ENCODE peak calls at places on chromosomes 12 and 14, in nine cellular contexts. A is KBM-7, C is anterior cingulate cortex, V is LHCN-M2, H is mucosa of gallbladder, Q is GOT3, T is cardiac muscle cell, G is HepG2, J is posterior cingulate gyrus. X is an unnamed sample.

GRCh38 chr14:81220767-81221578 is at the start of gene GTF2A1:
- DNase-seq in A (peak; percentile 95), C (peak; percentile 99), V (peak; percentile 94), H (peak; percentile 95), Q (peak; percentile 68), T (peak; percentile 98), G (peak; percentile 88), J (peak; percentile 90), X (peak; percentile 97)

GRCh38 chr14:75303415-75303814 is 24.8 kb downstream of the FOS start:
- DNase-seq in A (peak; percentile 83), C (peak; percentile 9), V (peak; percentile 69), H (peak; percentile 77), Q (no peak), T (peak; percentile 85), G (peak; percentile 66), J (peak; percentile 71), X (peak; percentile 43)

GRCh38 chr14:68539311-68539737 is 253.5 kb downstream of the ZFP36L1 start:
- DNase-seq in A (no peak), C (peak; percentile 26), V (no peak), H (no peak), Q (no peak), T (no peak), G (no peak), J (peak; percentile 34), X (no peak)

GRCh38 chr12:122999986-123000420 is 19.5 kb downstream of the ARL6IP4 start:
- DNase-seq in A (peak; percentile 91), C (no peak), V (no peak), H (no peak), Q (no peak), T (no peak), G (no peak), J (no peak), X (no peak)

GRCh38 chr14:96001866-96002510 is 37.2 kb upstream of the C14orf132 start:
- DNase-seq in A (no peak), C (no peak), V (peak; percentile 89), H (no peak), Q (no peak), T (no peak), G (no peak), J (no peak), X (peak; percentile 93)

GRCh38 chr14:104888489-104889373 is 23.7 kb downstream of the CEP170B start:
- DNase-seq in A (no peak), C (no peak), V (no peak), H (no peak), Q (no peak), T (no peak), G (no peak), J (no peak), X (no peak)

GRCh38 chr12:131120831-131121271 is 167.1 kb downstream of the ADGRD1 start:
- DNase-seq in A (no peak), C (no peak), V (no peak), H (no peak), Q (no peak), T (no peak), G (no peak), J (no peak), X (no peak)

GRCh38 chr14:23447634-23448353 is 12.3 kb upstream of the MYH7 start:
- DNase-seq in A (no peak), C (no peak), V (no peak), H (peak; percentile 83), Q (no peak), T (no peak), G (peak; percentile 50), J (no peak), X (no peak)

GRCh38 chr14:68729556-68729955 is 63.3 kb downstream of the ZFP36L1 start:
- DNase-seq in A (peak; percentile 48), C (no peak), V (no peak), H (no peak), Q (no peak), T (no peak), G (no peak), J (no peak), X (no peak)

GRCh38 chr12:24297516-24297915 is 348.0 kb upstream of the SOX5 start:
- DNase-seq in A (no peak), C (no peak), V (no peak), H (no peak), Q (no peak), T (no peak), G (no peak), J (no peak), X (no peak)

GRCh38 chr14:93906341-93907329 is 20.5 kb upstream of the FAM181A start:
- DNase-seq in A (peak; percentile 64), C (no peak), V (peak; percentile 22), H (peak; percentile 51), Q (no peak), T (peak; percentile 52), G (peak; percentile 59), J (peak; percentile 72), X (peak; percentile 24)

GRCh38 chr12:27422697-27423096 is 23.8 kb upstream of the SMCO2 start:
- DNase-seq in A (no peak), C (no peak), V (no peak), H (no peak), Q (no peak), T (no peak), G (no peak), J (no peak), X (no peak)

GRCh38 chr14:31075144-31075543 is 49.0 kb upstream of the STRN3 start:
- DNase-seq in A (no peak), C (no peak), V (no peak), H (no peak), Q (no peak), T (no peak), G (no peak), J (no peak), X (no peak)

GRCh38 chr14:60323199-60323891 is 74.3 kb downstream of the PPM1A start:
- DNase-seq in A (no peak), C (no peak), V (peak; percentile 4), H (no peak), Q (no peak), T (no peak), G (no peak), J (no peak), X (no peak)

GRCh38 chr14:104985675-104986486 is at the start of gene CLBA1:
- DNase-seq in A (peak; percentile 85), C (peak; percentile 82), V (peak; percentile 81), H (peak; percentile 90), Q (peak; percentile 48), T (peak; percentile 95), G (peak; percentile 69), J (peak; percentile 87), X (peak; percentile 57)

GRCh38 chr12:122318607-122319311 is 52.5 kb upstream of the VPS33A start:
- DNase-seq in A (no peak), C (no peak), V (peak; percentile 76), H (peak; percentile 25), Q (peak; percentile 6), T (peak; percentile 96), G (no peak), J (no peak), X (no peak)

GRCh38 chr12:51751657-51752056 is 96.9 kb downstream of the FIGNL2 start:
- DNase-seq in A (peak; percentile 13), C (peak; percentile 67), V (peak; percentile 26), H (peak; percentile 67), Q (no peak), T (no peak), G (no peak), J (peak; percentile 51), X (no peak)

GRCh38 chr14:101726295-101726953 is 35.1 kb upstream of the PPP2R5C start:
- DNase-seq in A (no peak), C (no peak), V (no peak), H (no peak), Q (no peak), T (no peak), G (no peak), J (no peak), X (no peak)

GRCh38 chr12:57606821-57607220 is 2.2 kb downstream of the DTX3 start:
- DNase-seq in A (no peak), C (no peak), V (no peak), H (no peak), Q (no peak), T (no peak), G (no peak), J (no peak), X (no peak)

GRCh38 chr14:69615471-69616407 is 4.3 kb downstream of the SUSD6 start:
- DNase-seq in A (peak; percentile 81), C (no peak), V (peak; percentile 60), H (peak; percentile 74), Q (no peak), T (peak; percentile 87), G (no peak), J (peak; percentile 35), X (peak; percentile 46)

GRCh38 chr12:18895540-18895939 is 157.6 kb downstream of the CAPZA3 start:
- DNase-seq in A (no peak), C (no peak), V (no peak), H (no peak), Q (no peak), T (no peak), G (no peak), J (no peak), X (no peak)

X was measured in DMS 273 treated with DMSO at 0.1 percent for 48 hours.